ENCODE peak calls at places on chromosome 21, in five cellular contexts. One of them, this sample, is unnamed.

GRCh38 chr21:37496972-37497371 is 130.4 kb downstream of the DYRK1A start:
- DNase-seq in ovary: no peak
- DNase-seq in mammary epithelial cell: no peak
- DNase-seq in astrocyte of the spinal cord: peak; percentile 15
- DNase-seq in progenitor cell of endocrine pancreas: no peak
- DNase-seq in this sample: no peak

GRCh38 chr21:39688010-39688409 is 57.0 kb upstream of the IGSF5 start:
- DNase-seq in ovary: no peak
- DNase-seq in mammary epithelial cell: no peak
- DNase-seq in astrocyte of the spinal cord: no peak
- DNase-seq in progenitor cell of endocrine pancreas: no peak
- DNase-seq in this sample: no peak

GRCh38 chr21:37200641-37201480 is 66.3 kb downstream of the VPS26C start:
- DNase-seq in ovary: no peak
- DNase-seq in mammary epithelial cell: no peak
- DNase-seq in astrocyte of the spinal cord: no peak
- DNase-seq in progenitor cell of endocrine pancreas: no peak
- DNase-seq in this sample: no peak

GRCh38 chr21:32406405-32406804 is 6.1 kb upstream of the EVA1C start:
- DNase-seq in ovary: no peak
- DNase-seq in mammary epithelial cell: peak; percentile 37
- DNase-seq in astrocyte of the spinal cord: no peak
- DNase-seq in progenitor cell of endocrine pancreas: no peak
- DNase-seq in this sample: no peak

GRCh38 chr21:38243732-38244406 is 12.9 kb upstream of the KCNJ15 start:
- DNase-seq in ovary: no peak
- DNase-seq in mammary epithelial cell: no peak
- DNase-seq in astrocyte of the spinal cord: no peak
- DNase-seq in progenitor cell of endocrine pancreas: no peak
- DNase-seq in this sample: no peak

GRCh38 chr21:17848228-17848627 is 29.1 kb upstream of the C21orf91 start:
- DNase-seq in ovary: no peak
- DNase-seq in mammary epithelial cell: peak; percentile 89
- DNase-seq in astrocyte of the spinal cord: peak; percentile 97
- DNase-seq in progenitor cell of endocrine pancreas: no peak
- DNase-seq in this sample: no peak

GRCh38 chr21:38921511-38922215 is 115.9 kb downstream of the ETS2 start:
- DNase-seq in ovary: no peak
- DNase-seq in mammary epithelial cell: no peak
- DNase-seq in astrocyte of the spinal cord: peak; percentile 46
- DNase-seq in progenitor cell of endocrine pancreas: no peak
- DNase-seq in this sample: no peak

GRCh38 chr21:14403681-14404318 is 20.9 kb upstream of the HSPA13 start:
- DNase-seq in ovary: no peak
- DNase-seq in mammary epithelial cell: peak; percentile 12
- DNase-seq in astrocyte of the spinal cord: peak; percentile 41
- DNase-seq in progenitor cell of endocrine pancreas: no peak
- DNase-seq in this sample: no peak

GRCh38 chr21:36540700-36541099 is 60.8 kb upstream of the CLDN14 start:
- DNase-seq in ovary: no peak
- DNase-seq in mammary epithelial cell: no peak
- DNase-seq in astrocyte of the spinal cord: no peak
- DNase-seq in progenitor cell of endocrine pancreas: no peak
- DNase-seq in this sample: no peak

GRCh38 chr21:46413365-46413696 is 45.4 kb upstream of the DIP2A start:
- DNase-seq in ovary: no peak
- DNase-seq in mammary epithelial cell: peak; percentile 32
- DNase-seq in astrocyte of the spinal cord: no peak
- DNase-seq in progenitor cell of endocrine pancreas: no peak
- DNase-seq in this sample: no peak

GRCh38 chr21:19565587-19565986 is 1162.0 kb upstream of the TMPRSS15 start:
- DNase-seq in ovary: no peak
- DNase-seq in mammary epithelial cell: no peak
- DNase-seq in astrocyte of the spinal cord: no peak
- DNase-seq in progenitor cell of endocrine pancreas: no peak
- DNase-seq in this sample: no peak

GRCh38 chr21:42194863-42195262 is 24.1 kb upstream of the ABCG1 start:
- DNase-seq in ovary: no peak
- DNase-seq in mammary epithelial cell: no peak
- DNase-seq in astrocyte of the spinal cord: no peak
- DNase-seq in progenitor cell of endocrine pancreas: no peak
- DNase-seq in this sample: no peak

GRCh38 chr21:46098303-46099141 is 610 bp downstream of the COL6A2 start:
- DNase-seq in ovary: peak; percentile 61
- DNase-seq in mammary epithelial cell: no peak
- DNase-seq in astrocyte of the spinal cord: no peak
- DNase-seq in progenitor cell of endocrine pancreas: peak; percentile 16
- DNase-seq in this sample: peak; percentile 23

GRCh38 chr21:41975391-41976272 is 21.8 kb upstream of the C2CD2 start:
- DNase-seq in ovary: no peak
- DNase-seq in mammary epithelial cell: no peak
- DNase-seq in astrocyte of the spinal cord: no peak
- DNase-seq in progenitor cell of endocrine pancreas: no peak
- DNase-seq in this sample: no peak

GRCh38 chr21:36545776-36546511 is 66.0 kb upstream of the CLDN14 start:
- DNase-seq in ovary: no peak
- DNase-seq in mammary epithelial cell: no peak
- DNase-seq in astrocyte of the spinal cord: no peak
- DNase-seq in progenitor cell of endocrine pancreas: no peak
- DNase-seq in this sample: no peak

GRCh38 chr21:31586118-31586517 is 73.4 kb upstream of the SOD1 start:
- DNase-seq in ovary: no peak
- DNase-seq in mammary epithelial cell: no peak
- DNase-seq in astrocyte of the spinal cord: no peak
- DNase-seq in progenitor cell of endocrine pancreas: no peak
- DNase-seq in this sample: no peak

GRCh38 chr21:33268392-33268735 is 2.2 kb downstream of the IL10RB start:
- DNase-seq in ovary: no peak
- DNase-seq in mammary epithelial cell: no peak
- DNase-seq in astrocyte of the spinal cord: no peak
- DNase-seq in progenitor cell of endocrine pancreas: no peak
- DNase-seq in this sample: no peak

GRCh38 chr21:36902793-36903192 is 63.7 kb downstream of the HLCS start:
- DNase-seq in ovary: no peak
- DNase-seq in mammary epithelial cell: peak; percentile 12
- DNase-seq in astrocyte of the spinal cord: peak; percentile 39
- DNase-seq in progenitor cell of endocrine pancreas: no peak
- DNase-seq in this sample: no peak

GRCh38 chr21:16124397-16125130 is 394.8 kb downstream of the USP25 start:
- DNase-seq in ovary: no peak
- DNase-seq in mammary epithelial cell: peak; percentile 73
- DNase-seq in astrocyte of the spinal cord: peak; percentile 82
- DNase-seq in progenitor cell of endocrine pancreas: no peak
- DNase-seq in this sample: no peak

GRCh38 chr21:31948681-31949080 is 75.9 kb downstream of the HUNK start:
- DNase-seq in ovary: no peak
- DNase-seq in mammary epithelial cell: no peak
- DNase-seq in astrocyte of the spinal cord: no peak
- DNase-seq in progenitor cell of endocrine pancreas: no peak
- DNase-seq in this sample: no peak

DNA sequence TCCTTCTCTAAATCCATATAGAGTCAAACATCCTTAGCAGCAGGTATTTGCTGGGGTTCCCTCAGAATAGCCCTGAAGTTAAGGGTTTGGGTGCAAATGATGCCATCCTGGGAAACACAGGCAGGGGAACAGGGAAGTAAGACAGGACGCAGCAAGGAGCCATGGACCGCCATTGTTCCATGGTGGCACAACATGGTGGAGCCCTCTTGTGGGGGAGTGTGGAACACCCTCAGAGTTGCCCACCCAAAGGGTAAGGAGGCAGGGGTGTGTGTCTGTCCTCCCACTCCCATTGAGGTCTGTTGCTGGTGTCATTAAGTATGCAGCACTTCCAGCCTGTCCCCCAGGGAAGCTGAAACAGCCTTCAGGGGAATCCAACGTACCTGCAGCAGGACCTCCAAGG is 20.4 kb upstream of the RCAN1 start:
- DNase-seq in ovary: no peak
- DNase-seq in mammary epithelial cell: no peak
- DNase-seq in astrocyte of the spinal cord: no peak
- DNase-seq in progenitor cell of endocrine pancreas: no peak
- DNase-seq in this sample: peak; percentile 47
- TF ChIP-seq CTCF in ovary: no peak
- TF ChIP-seq CTCF in mammary epithelial cell: peak; percentile 22
- TF ChIP-seq CTCF in astrocyte of the spinal cord: no peak
- TF ChIP-seq CTCF in progenitor cell of endocrine pancreas: peak; percentile 27
- TF ChIP-seq CTCF in this sample: peak; percentile 38

DNA sequence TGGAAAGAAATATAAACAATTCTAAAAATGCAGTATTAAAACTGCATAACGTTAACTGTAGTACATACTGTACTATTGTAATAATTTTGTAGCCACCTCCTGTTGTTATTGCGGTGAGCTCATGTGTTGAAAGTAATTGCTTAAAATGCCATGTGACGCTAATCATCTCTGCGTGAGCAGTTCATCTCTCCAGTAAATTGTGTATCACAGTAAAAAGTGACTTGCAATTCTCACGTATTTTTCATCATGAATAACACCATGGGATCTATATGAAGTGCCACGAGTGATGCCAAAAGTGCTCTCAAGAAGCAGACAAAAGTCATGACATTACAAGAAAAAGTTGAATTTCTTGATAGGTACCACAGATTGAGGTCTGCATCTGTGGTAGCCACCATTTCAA is 82.4 kb upstream of the CYYR1 start:
- DNase-seq in ovary: no peak
- DNase-seq in mammary epithelial cell: no peak
- DNase-seq in astrocyte of the spinal cord: no peak
- DNase-seq in progenitor cell of endocrine pancreas: no peak
- DNase-seq in this sample: no peak
- TF ChIP-seq CTCF in ovary: no peak
- TF ChIP-seq CTCF in mammary epithelial cell: no peak
- TF ChIP-seq CTCF in astrocyte of the spinal cord: no peak
- TF ChIP-seq CTCF in progenitor cell of endocrine pancreas: no peak
- TF ChIP-seq CTCF in this sample: no peak

GRCh38 chr21:44012474-44013379 is 618 bp downstream of the TRAPPC10 start:
- DNase-seq in ovary: peak; percentile 75
- DNase-seq in mammary epithelial cell: peak; percentile 40
- DNase-seq in astrocyte of the spinal cord: no peak
- DNase-seq in progenitor cell of endocrine pancreas: peak; percentile 67
- DNase-seq in this sample: peak; percentile 88
- TF ChIP-seq CTCF in ovary: no peak
- TF ChIP-seq CTCF in mammary epithelial cell: no peak
- TF ChIP-seq CTCF in astrocyte of the spinal cord: no peak
- TF ChIP-seq CTCF in progenitor cell of endocrine pancreas: peak; percentile 53
- TF ChIP-seq CTCF in this sample: peak; percentile 83

GRCh38 chr21:24514081-24514733 is 1093.1 kb downstream of the MRPL39 start:
- DNase-seq in ovary: no peak
- DNase-seq in mammary epithelial cell: no peak
- DNase-seq in astrocyte of the spinal cord: peak; percentile 9
- DNase-seq in progenitor cell of endocrine pancreas: no peak
- DNase-seq in this sample: no peak
- TF ChIP-seq CTCF in ovary: no peak
- TF ChIP-seq CTCF in mammary epithelial cell: peak; percentile 15
- TF ChIP-seq CTCF in astrocyte of the spinal cord: peak; percentile 53
- TF ChIP-seq CTCF in progenitor cell of endocrine pancreas: peak; percentile 46
- TF ChIP-seq CTCF in this sample: peak; percentile 66

GRCh38 chr21:45012661-45013270 is 61.6 kb upstream of the ADARB1 start:
- DNase-seq in ovary: no peak
- DNase-seq in mammary epithelial cell: peak; percentile 87
- DNase-seq in astrocyte of the spinal cord: no peak
- DNase-seq in progenitor cell of endocrine pancreas: no peak
- DNase-seq in this sample: no peak
- TF ChIP-seq CTCF in ovary: no peak
- TF ChIP-seq CTCF in mammary epithelial cell: no peak
- TF ChIP-seq CTCF in astrocyte of the spinal cord: peak; percentile 0
- TF ChIP-seq CTCF in progenitor cell of endocrine pancreas: no peak
- TF ChIP-seq CTCF in this sample: no peak

DNA sequence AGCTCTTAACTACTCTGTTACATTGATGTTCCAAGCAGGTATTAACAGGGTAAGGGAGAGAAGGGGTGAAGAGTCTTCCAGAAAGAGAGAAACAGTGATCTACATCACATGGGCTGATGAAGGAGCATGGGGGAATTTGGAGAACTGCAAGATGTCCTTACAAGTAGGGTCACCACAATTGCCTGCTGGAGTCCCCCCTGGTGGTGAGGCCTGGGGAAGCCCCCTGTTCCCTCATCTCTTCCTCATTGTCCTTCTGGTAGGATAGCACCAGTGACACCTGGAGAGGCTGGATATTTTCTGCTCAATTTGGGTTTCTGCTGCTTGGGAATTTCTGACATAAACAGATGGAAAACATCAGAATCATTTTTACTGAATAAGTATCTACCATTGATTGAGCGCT is 126.6 kb downstream of the RUNX1 start:
- DNase-seq in ovary: no peak
- DNase-seq in mammary epithelial cell: no peak
- DNase-seq in astrocyte of the spinal cord: no peak
- DNase-seq in progenitor cell of endocrine pancreas: no peak
- DNase-seq in this sample: no peak
- TF ChIP-seq CTCF in ovary: no peak
- TF ChIP-seq CTCF in mammary epithelial cell: no peak
- TF ChIP-seq CTCF in astrocyte of the spinal cord: no peak
- TF ChIP-seq CTCF in progenitor cell of endocrine pancreas: peak; percentile 31
- TF ChIP-seq CTCF in this sample: no peak

GRCh38 chr21:43619856-43620255 is 39.4 kb downstream of the HSF2BP start:
- DNase-seq in ovary: no peak
- DNase-seq in mammary epithelial cell: no peak
- DNase-seq in astrocyte of the spinal cord: no peak
- DNase-seq in progenitor cell of endocrine pancreas: no peak
- DNase-seq in this sample: no peak
- TF ChIP-seq CTCF in ovary: no peak
- TF ChIP-seq CTCF in mammary epithelial cell: peak; percentile 18
- TF ChIP-seq CTCF in astrocyte of the spinal cord: no peak
- TF ChIP-seq CTCF in progenitor cell of endocrine pancreas: no peak
- TF ChIP-seq CTCF in this sample: no peak

GRCh38 chr21:28910280-28910887 is 82.3 kb downstream of the LTN1 start:
- DNase-seq in ovary: no peak
- DNase-seq in mammary epithelial cell: no peak
- DNase-seq in astrocyte of the spinal cord: no peak
- DNase-seq in progenitor cell of endocrine pancreas: no peak
- DNase-seq in this sample: no peak
- TF ChIP-seq CTCF in ovary: no peak
- TF ChIP-seq CTCF in mammary epithelial cell: no peak
- TF ChIP-seq CTCF in astrocyte of the spinal cord: no peak
- TF ChIP-seq CTCF in progenitor cell of endocrine pancreas: no peak
- TF ChIP-seq CTCF in this sample: no peak

This sample was measured in glutamatergic neuron.